ENCODE peak calls at places on chromosomes 12 and 14, in ten cellular contexts. One of them, this sample, is unnamed.
A peak's percentile ranks its signal among the peaks of the same experiment; 100 is the strongest.

GRCh38 chr14:92105845-92106094 is 612 bp downstream of the ATXN3 start:
- DNase-seq in A673: peak; percentile 55
- DNase-seq in NCI-H226: peak; percentile 28
- DNase-seq in pancreas: no peak
- DNase-seq in iPS DF 6.9: no peak
- DNase-seq in NCI-H2081 treated with DMSO at 0.1 percent for 48 hours: no peak
- DNase-seq in SHP77: peak; percentile 17
- DNase-seq in mucosa of gallbladder: peak; percentile 30
- DNase-seq in IMR-90: no peak
- DNase-seq in foreskin melanocyte: no peak
- DNase-seq in this sample: no peak

GRCh38 chr14:94164685-94165431 is 9.3 kb upstream of the PPP4R4 start:
- DNase-seq in A673: no peak
- DNase-seq in NCI-H226: no peak
- DNase-seq in pancreas: no peak
- DNase-seq in iPS DF 6.9: no peak
- DNase-seq in NCI-H2081 treated with DMSO at 0.1 percent for 48 hours: no peak
- DNase-seq in SHP77: no peak
- DNase-seq in mucosa of gallbladder: no peak
- DNase-seq in IMR-90: no peak
- DNase-seq in foreskin melanocyte: no peak
- DNase-seq in this sample: no peak

GRCh38 chr12:109277899-109278762 is 31.0 kb downstream of the FOXN4 start:
- DNase-seq in A673: no peak
- DNase-seq in NCI-H226: no peak
- DNase-seq in pancreas: no peak
- DNase-seq in iPS DF 6.9: no peak
- DNase-seq in NCI-H2081 treated with DMSO at 0.1 percent for 48 hours: no peak
- DNase-seq in SHP77: peak; percentile 30
- DNase-seq in mucosa of gallbladder: peak; percentile 50
- DNase-seq in IMR-90: peak; percentile 12
- DNase-seq in foreskin melanocyte: no peak
- DNase-seq in this sample: no peak

GRCh38 chr12:42809226-42809625 is 219.7 kb upstream of the PRICKLE1 start:
- DNase-seq in A673: no peak
- DNase-seq in NCI-H226: peak; percentile 89
- DNase-seq in pancreas: no peak
- DNase-seq in iPS DF 6.9: no peak
- DNase-seq in NCI-H2081 treated with DMSO at 0.1 percent for 48 hours: no peak
- DNase-seq in SHP77: no peak
- DNase-seq in mucosa of gallbladder: no peak
- DNase-seq in IMR-90: peak; percentile 48
- DNase-seq in foreskin melanocyte: no peak
- DNase-seq in this sample: no peak

GRCh38 chr14:84961637-84962036 is 568.3 kb upstream of the FLRT2 start:
- DNase-seq in A673: no peak
- DNase-seq in NCI-H226: no peak
- DNase-seq in pancreas: no peak
- DNase-seq in iPS DF 6.9: no peak
- DNase-seq in NCI-H2081 treated with DMSO at 0.1 percent for 48 hours: no peak
- DNase-seq in SHP77: peak; percentile 17
- DNase-seq in mucosa of gallbladder: no peak
- DNase-seq in IMR-90: no peak
- DNase-seq in foreskin melanocyte: peak; percentile 58
- DNase-seq in this sample: no peak

GRCh38 chr14:23094666-23095195 is at the start of gene ACIN1:
- DNase-seq in A673: peak; percentile 93
- DNase-seq in NCI-H226: peak; percentile 70
- DNase-seq in pancreas: peak; percentile 99
- DNase-seq in iPS DF 6.9: no peak
- DNase-seq in NCI-H2081 treated with DMSO at 0.1 percent for 48 hours: no peak
- DNase-seq in SHP77: no peak
- DNase-seq in mucosa of gallbladder: peak; percentile 69
- DNase-seq in IMR-90: peak; percentile 86
- DNase-seq in foreskin melanocyte: peak; percentile 74
- DNase-seq in this sample: peak; percentile 80

GRCh38 chr14:98984719-98985041 is 287.3 kb downstream of the BCL11B start:
- DNase-seq in A673: no peak
- DNase-seq in NCI-H226: no peak
- DNase-seq in pancreas: no peak
- DNase-seq in iPS DF 6.9: no peak
- DNase-seq in NCI-H2081 treated with DMSO at 0.1 percent for 48 hours: no peak
- DNase-seq in SHP77: no peak
- DNase-seq in mucosa of gallbladder: peak; percentile 32
- DNase-seq in IMR-90: no peak
- DNase-seq in foreskin melanocyte: no peak
- DNase-seq in this sample: no peak

GRCh38 chr12:65853489-65854157 is 29.3 kb downstream of the HMGA2 start:
- DNase-seq in A673: no peak
- DNase-seq in NCI-H226: no peak
- DNase-seq in pancreas: no peak
- DNase-seq in iPS DF 6.9: no peak
- DNase-seq in NCI-H2081 treated with DMSO at 0.1 percent for 48 hours: no peak
- DNase-seq in SHP77: no peak
- DNase-seq in mucosa of gallbladder: no peak
- DNase-seq in IMR-90: peak; percentile 79
- DNase-seq in foreskin melanocyte: no peak
- DNase-seq in this sample: no peak

This sample was measured in NT2/D1.